ENCODE peak calls at places on chromosomes 16 and 17, in seven cellular contexts. G is GM12878, D is H1, J is K562, Z is SK-N-SH, H is HCT116, M is HepG2. O is an unnamed sample.

GRCh38 chr17:67605259-67605912 is 112.3 kb upstream of the NOL11 start:
- DNase-seq in G (no peak), D (no peak), J (no peak), Z (peak), H (no peak), M (no peak), O (no peak)

GRCh38 chr16:546909-547770 is 13.1 kb upstream of the PRR35 start:
- DNase-seq in G (no peak), D (no peak), J (peak), Z (peak), H (no peak), M (no peak), O (no peak)

GRCh38 chr16:12235110-12235509 is 258.6 kb downstream of the SNX29 start:
- DNase-seq in G (no peak), D (no peak), J (no peak), Z (no peak), H (no peak), M (no peak), O (no peak)

GRCh38 chr16:15513169-15513568 is 78.8 kb downstream of the BMERB1 start:
- DNase-seq in G (no peak), D (no peak), J (no peak), Z (no peak), H (no peak), M (no peak), O (no peak)

GRCh38 chr17:38579934-38580333 is 25.8 kb downstream of the SRCIN1 start:
- DNase-seq in G (no peak), D (no peak), J (peak), Z (peak), H (no peak), M (peak), O (no peak)

GRCh38 chr16:73732143-73732542 is 564.5 kb upstream of the PSMD7 start:
- DNase-seq in G (no peak), D (no peak), J (no peak), Z (no peak), H (no peak), M (peak), O (no peak)

GRCh38 chr16:10245002-10245401 is 62.8 kb upstream of the GRIN2A start:
- DNase-seq in G (no peak), D (no peak), J (no peak), Z (peak), H (no peak), M (no peak), O (no peak)

GRCh38 chr17:70916469-70916868 is 747.1 kb downstream of the KCNJ2 start:
- DNase-seq in G (no peak), D (no peak), J (no peak), Z (no peak), H (no peak), M (no peak), O (no peak)

GRCh38 chr17:41082565-41083136 is 1.3 kb upstream of the KRTAP4-7 start:
- DNase-seq in G (no peak), D (no peak), J (no peak), Z (no peak), H (no peak), M (no peak), O (no peak)

GRCh38 chr17:7045492-7046126 is 1.7 kb upstream of the SLC16A11 start:
- DNase-seq in G (peak), D (no peak), J (no peak), Z (peak), H (peak), M (peak), O (peak)

GRCh38 chr17:51888823-51889222 is 269.7 kb downstream of the CA10 start:
- DNase-seq in G (no peak), D (no peak), J (no peak), Z (no peak), H (no peak), M (no peak), O (no peak)

GRCh38 chr16:12971216-12971615 is 69.8 kb downstream of the SHISA9 start:
- DNase-seq in G (no peak), D (peak), J (peak), Z (peak), H (no peak), M (no peak), O (no peak)

GRCh38 chr17:51801626-51802025 is 356.9 kb downstream of the CA10 start:
- DNase-seq in G (no peak), D (no peak), J (no peak), Z (no peak), H (no peak), M (no peak), O (no peak)

GRCh38 chr16:49756971-49757743 is 98.8 kb downstream of the ZNF423 start:
- DNase-seq in G (no peak), D (no peak), J (no peak), Z (no peak), H (no peak), M (no peak), O (no peak)

GRCh38 chr16:55678061-55678935 is 22.5 kb downstream of the SLC6A2 start:
- DNase-seq in G (no peak), D (no peak), J (no peak), Z (no peak), H (no peak), M (no peak), O (no peak)

GRCh38 chr17:74466111-74466784 is at the start of gene CD300A:
- DNase-seq in G (no peak), D (no peak), J (no peak), Z (no peak), H (no peak), M (no peak), O (no peak)

GRCh38 chr17:6797718-6798351 is 21.8 kb downstream of the FBXO39 start:
- DNase-seq in G (no peak), D (no peak), J (no peak), Z (no peak), H (no peak), M (peak), O (no peak)

GRCh38 chr17:4747847-4748246 is 8.1 kb upstream of the CXCL16 start:
- DNase-seq in G (no peak), D (no peak), J (no peak), Z (peak), H (no peak), M (no peak), O (no peak)

GRCh38 chr16:28534542-28535373 is 4.0 kb downstream of the NUPR1 start:
- DNase-seq in G (no peak), D (no peak), J (no peak), Z (no peak), H (no peak), M (no peak), O (no peak)

GRCh38 chr17:48600244-48601098 is 4.3 kb downstream of the HOXB6 start:
- DNase-seq in G (no peak), D (no peak), J (no peak), Z (no peak), H (no peak), M (no peak), O (no peak)

GRCh38 chr16:9901-10665 is 43.3 kb downstream of the POLR3K start:
- DNase-seq in G (no peak), D (no peak), J (no peak), Z (no peak), H (no peak), M (no peak), O (no peak)

GRCh38 chr17:9472541-9472940 is 103.1 kb downstream of the STX8 start:
- DNase-seq in G (no peak), D (no peak), J (no peak), Z (no peak), H (no peak), M (no peak), O (no peak)

GRCh38 chr17:71338396-71338795 is 782.4 kb upstream of the SOX9 start:
- DNase-seq in G (no peak), D (no peak), J (no peak), Z (no peak), H (no peak), M (no peak), O (no peak)

GRCh38 chr16:88352261-88353200 is 30.2 kb upstream of the ZNF469 start:
- DNase-seq in G (no peak), D (no peak), J (no peak), Z (peak), H (no peak), M (no peak), O (no peak)

GRCh38 chr17:17297217-17297616 is 6.0 kb upstream of the NT5M start:
- DNase-seq in G (no peak), D (no peak), J (no peak), Z (no peak), H (no peak), M (no peak), O (no peak)

GRCh38 chr17:12301551-12301950 is 280.9 kb downstream of the MAP2K4 start:
- DNase-seq in G (no peak), D (no peak), J (no peak), Z (no peak), H (no peak), M (no peak), O (no peak)

GRCh38 chr17:48995332-48995870 is 1.8 kb upstream of the IGF2BP1 start:
- DNase-seq in G (no peak), D (no peak), J (peak), Z (no peak), H (no peak), M (no peak), O (no peak)

GRCh38 chr17:42989726-42990652 is 8.2 kb upstream of the RPL27 start:
- DNase-seq in G (no peak), D (no peak), J (no peak), Z (no peak), H (no peak), M (peak), O (no peak)

GRCh38 chr16:64882385-64882784 is 239.5 kb downstream of the CDH11 start:
- DNase-seq in G (no peak), D (no peak), J (no peak), Z (no peak), H (no peak), M (no peak), O (no peak)

GRCh38 chr17:44557653-44558285 is 485 bp downstream of the FZD2 start:
- DNase-seq in G (no peak), D (no peak), J (no peak), Z (peak), H (no peak), M (no peak), O (no peak)

GRCh38 chr16:89396156-89396555 is 94.2 kb downstream of the ANKRD11 start:
- DNase-seq in G (no peak), D (no peak), J (no peak), Z (no peak), H (no peak), M (no peak), O (no peak)

GRCh38 chr16:89393731-89394406 is 96.5 kb downstream of the ANKRD11 start:
- DNase-seq in G (no peak), D (no peak), J (no peak), Z (no peak), H (no peak), M (peak), O (no peak)

GRCh38 chr16:89397331-89397861 is 93.0 kb downstream of the ANKRD11 start:
- DNase-seq in G (no peak), D (no peak), J (no peak), Z (no peak), H (no peak), M (no peak), O (no peak)

GRCh38 chr16:89392881-89393730 is 97.3 kb downstream of the ANKRD11 start:
- DNase-seq in G (no peak), D (peak), J (no peak), Z (no peak), H (no peak), M (no peak), O (no peak)

DNA sequence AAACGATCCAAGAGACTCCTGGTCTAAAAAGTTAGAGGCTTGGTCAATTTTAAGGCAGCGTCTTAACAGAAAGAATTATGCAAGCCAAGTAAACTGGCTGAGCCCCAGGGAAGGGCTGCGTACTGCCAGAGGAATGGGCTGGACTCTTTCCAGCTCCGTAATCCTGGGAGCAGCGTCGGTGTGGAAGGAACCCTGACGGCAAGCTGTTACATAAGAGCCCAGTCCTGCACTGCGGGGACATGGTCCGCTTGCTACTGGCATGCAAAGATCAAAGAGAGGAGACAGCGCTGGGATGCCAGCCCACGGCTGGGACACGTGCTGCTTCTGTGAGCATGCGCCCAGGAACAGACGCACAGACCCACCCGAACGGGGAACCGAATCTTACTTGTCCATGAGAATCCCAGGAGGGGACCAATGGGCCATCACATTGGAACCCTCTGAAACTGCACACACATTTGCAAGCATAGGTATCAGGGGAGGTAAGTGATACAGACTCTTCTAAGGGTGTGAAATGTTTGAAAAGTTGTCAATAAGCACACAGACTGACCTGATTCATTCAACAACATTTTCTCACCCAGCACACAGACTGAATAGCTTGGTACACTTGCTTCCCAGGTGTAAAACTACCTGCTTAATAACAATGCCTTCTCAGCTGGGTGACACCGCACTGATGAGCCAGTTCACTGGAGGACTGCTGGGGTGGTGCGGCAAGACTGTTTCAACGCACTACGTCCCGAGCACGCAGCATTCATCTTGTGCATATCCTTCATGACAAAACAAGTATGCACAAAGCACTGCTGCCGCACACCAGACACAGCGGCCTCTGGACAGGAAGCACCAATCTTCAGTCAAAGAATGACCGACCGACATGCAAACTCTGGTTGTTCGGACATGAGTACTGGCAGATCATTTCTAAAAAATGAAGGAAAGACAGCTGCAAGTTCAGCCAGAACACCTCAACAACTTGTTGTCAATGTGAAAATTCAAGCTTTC is 94.9 kb downstream of the ANKRD11 start:
- DNase-seq in G (no peak), D (no peak), J (no peak), Z (peak), H (no peak), M (peak), O (peak)
- TF ChIP-seq POLR2AphosphoS5 in G (no peak), D (no peak), J (no peak), Z (no peak), H (no peak), M (no peak), O (no peak)

GRCh38 chr17:57107498-57108101 is 22.6 kb downstream of the AKAP1 start:
- DNase-seq in G (no peak), D (no peak), J (peak), Z (no peak), H (peak), M (peak), O (peak)
- TF ChIP-seq SIN3A in G (no peak), D (no peak), J (no peak), Z (no peak), H (no peak), M (no peak), O (no peak)

GRCh38 chr16:30377812-30378235 is 3.2 kb downstream of the MYL11 start:
- DNase-seq in G (peak), D (no peak), J (no peak), Z (peak), H (peak), M (peak), O (no peak)
- TF ChIP-seq POLR2AphosphoS5 in G (peak), D (peak), J (peak), Z (peak), H (peak), M (peak), O (peak)

GRCh38 chr17:82503094-82503727 is 16.3 kb upstream of the FOXK2 start:
- DNase-seq in G (no peak), D (no peak), J (no peak), Z (peak), H (no peak), M (peak), O (no peak)

GRCh38 chr17:82505296-82505695 is 14.2 kb upstream of the FOXK2 start:
- DNase-seq in G (no peak), D (no peak), J (no peak), Z (no peak), H (no peak), M (no peak), O (no peak)

GRCh38 chr17:82497483-82498405 is 21.8 kb upstream of the FOXK2 start:
- DNase-seq in G (no peak), D (no peak), J (no peak), Z (no peak), H (no peak), M (no peak), O (no peak)

GRCh38 chr17:82503728-82504308 is 15.7 kb upstream of the FOXK2 start:
- DNase-seq in G (no peak), D (no peak), J (no peak), Z (no peak), H (no peak), M (no peak), O (no peak)

DNA sequence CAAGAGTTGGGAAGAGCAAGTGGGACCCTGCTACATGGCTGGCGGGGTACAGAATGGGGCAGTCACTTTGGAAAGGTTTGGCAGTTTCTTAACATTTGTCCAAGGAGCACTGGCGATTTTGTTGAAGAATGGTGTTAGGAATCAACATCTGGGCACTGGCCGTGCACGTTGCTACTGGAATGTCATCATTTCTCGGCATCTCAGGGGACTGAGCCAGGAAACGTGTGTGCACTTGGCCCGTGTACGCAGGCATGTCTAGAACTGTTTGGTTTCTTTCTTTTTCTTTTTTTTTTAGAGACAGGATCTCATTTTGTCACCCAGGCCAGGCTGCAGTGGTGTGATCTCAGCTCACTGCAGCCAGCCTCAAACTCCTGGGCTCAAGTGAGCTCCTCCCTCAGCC is 17.3 kb upstream of the FOXK2 start:
- DNase-seq in G (no peak), D (no peak), J (no peak), Z (no peak), H (no peak), M (no peak), O (no peak)
- TF ChIP-seq SIN3A in G (no peak), D (no peak), J (no peak), Z (no peak), H (no peak), M (no peak), O (no peak)

GRCh38 chr17:81511800-81512559 is 619 bp downstream of the ACTG1 start:
- DNase-seq in G (no peak), D (no peak), J (no peak), Z (no peak), H (no peak), M (no peak), O (no peak)
- TF ChIP-seq POLR2AphosphoS5 in G (peak), D (peak), J (no peak), Z (peak), H (peak), M (no peak), O (peak)